ENCODE peak calls at places on chromosomes 12 and 14, in ten cellular contexts. K is PC-3, V is GM23338, P is aorta, B is lung, E is thoracic aorta, D is ovary, Y is astrocyte, L is colonic mucosa, Q is A549. Z is an unnamed sample.

GRCh38 chr12:89101440-89101839 is 250.9 kb downstream of the DUSP6 start:
- DNase-seq in K (no peak), V (no peak), P (no peak), B (no peak), E (no peak), D (no peak), Y (no peak), L (no peak), Q (no peak), Z (no peak)

GRCh38 chr14:31435276-31435675 is 14.9 kb upstream of the HEATR5A start:
- DNase-seq in K (no peak), V (no peak), P (no peak), B (no peak), E (no peak), D (no peak), Y (peak), L (no peak), Q (no peak), Z (no peak)

GRCh38 chr14:65604535-65604934 is 192.0 kb downstream of the FUT8 start:
- DNase-seq in K (no peak), V (no peak), P (no peak), B (no peak), E (no peak), D (no peak), Y (no peak), L (no peak), Q (no peak), Z (no peak)

GRCh38 chr12:4037747-4038312 is 164.6 kb upstream of the PARP11 start:
- DNase-seq in K (peak), V (peak), P (no peak), B (peak), E (no peak), D (peak), Y (no peak), L (peak), Q (peak), Z (peak)

GRCh38 chr12:101666017-101666728 is 31.3 kb upstream of the CHPT1 start:
- DNase-seq in K (no peak), V (no peak), P (no peak), B (no peak), E (no peak), D (no peak), Y (no peak), L (no peak), Q (no peak), Z (no peak)

GRCh38 chr12:106106892-106107291 is 31.9 kb downstream of the NUAK1 start:
- DNase-seq in K (peak), V (peak), P (no peak), B (no peak), E (no peak), D (no peak), Y (peak), L (peak), Q (no peak), Z (no peak)

GRCh38 chr12:46553911-46554310 is 181.3 kb upstream of the SLC38A2 start:
- DNase-seq in K (peak), V (no peak), P (no peak), B (no peak), E (no peak), D (no peak), Y (peak), L (no peak), Q (no peak), Z (no peak)

GRCh38 chr12:121719926-121720414 is 7.4 kb downstream of the TMEM120B start:
- DNase-seq in K (peak), V (no peak), P (no peak), B (no peak), E (no peak), D (no peak), Y (peak), L (no peak), Q (no peak), Z (no peak)

GRCh38 chr12:101954681-101955080 is 77.3 kb downstream of the DRAM1 start:
- DNase-seq in K (no peak), V (no peak), P (no peak), B (no peak), E (no peak), D (no peak), Y (no peak), L (no peak), Q (no peak), Z (no peak)

GRCh38 chr14:22870811-22871199 is 735 bp upstream of the LRP10 start:
- DNase-seq in K (no peak), V (no peak), P (no peak), B (no peak), E (no peak), D (no peak), Y (no peak), L (no peak), Q (no peak), Z (no peak)

GRCh38 chr14:69580009-69580577 is 5.4 kb upstream of the CCDC177 start:
- DNase-seq in K (peak), V (peak), P (no peak), B (no peak), E (no peak), D (no peak), Y (peak), L (no peak), Q (peak), Z (peak)

GRCh38 chr12:20366776-20367409 is 1.4 kb upstream of the PDE3A start:
- DNase-seq in K (no peak), V (no peak), P (no peak), B (no peak), E (no peak), D (no peak), Y (no peak), L (no peak), Q (no peak), Z (no peak)

GRCh38 chr12:38771871-38772270 is 133.5 kb downstream of the CPNE8 start:
- DNase-seq in K (no peak), V (no peak), P (no peak), B (no peak), E (no peak), D (no peak), Y (no peak), L (no peak), Q (no peak), Z (no peak)

DNA sequence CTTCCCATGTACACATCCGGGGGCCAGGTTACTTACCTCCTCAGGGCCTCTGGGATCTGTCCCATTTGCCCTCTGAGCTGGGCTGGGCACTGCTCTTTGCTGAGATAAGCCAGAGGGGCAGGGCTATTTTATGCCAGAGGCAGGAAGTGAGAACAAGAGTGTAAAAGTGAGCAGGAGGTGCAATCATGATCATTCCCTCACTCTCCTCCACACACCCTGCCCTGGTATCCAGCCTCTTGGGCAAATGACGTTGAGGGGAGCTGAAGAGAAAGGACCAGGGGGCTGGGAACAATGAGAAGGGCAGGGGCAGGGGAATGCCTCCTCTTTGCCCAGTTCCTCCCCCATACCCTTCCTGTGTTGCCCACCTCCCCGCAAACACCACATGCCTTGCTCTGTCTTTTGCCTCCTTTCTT is 4.2 kb downstream of the LPAR5 start:
- DNase-seq in K (no peak), V (no peak), P (no peak), B (no peak), E (no peak), D (no peak), Y (no peak), L (peak), Q (no peak), Z (peak)
- H3K4me3 ChIP-seq in K (no peak), V (no peak), P (no peak), B (no peak), E (no peak), D (no peak), Y (no peak), L (no peak), Q (no peak), Z (no peak)

DNA sequence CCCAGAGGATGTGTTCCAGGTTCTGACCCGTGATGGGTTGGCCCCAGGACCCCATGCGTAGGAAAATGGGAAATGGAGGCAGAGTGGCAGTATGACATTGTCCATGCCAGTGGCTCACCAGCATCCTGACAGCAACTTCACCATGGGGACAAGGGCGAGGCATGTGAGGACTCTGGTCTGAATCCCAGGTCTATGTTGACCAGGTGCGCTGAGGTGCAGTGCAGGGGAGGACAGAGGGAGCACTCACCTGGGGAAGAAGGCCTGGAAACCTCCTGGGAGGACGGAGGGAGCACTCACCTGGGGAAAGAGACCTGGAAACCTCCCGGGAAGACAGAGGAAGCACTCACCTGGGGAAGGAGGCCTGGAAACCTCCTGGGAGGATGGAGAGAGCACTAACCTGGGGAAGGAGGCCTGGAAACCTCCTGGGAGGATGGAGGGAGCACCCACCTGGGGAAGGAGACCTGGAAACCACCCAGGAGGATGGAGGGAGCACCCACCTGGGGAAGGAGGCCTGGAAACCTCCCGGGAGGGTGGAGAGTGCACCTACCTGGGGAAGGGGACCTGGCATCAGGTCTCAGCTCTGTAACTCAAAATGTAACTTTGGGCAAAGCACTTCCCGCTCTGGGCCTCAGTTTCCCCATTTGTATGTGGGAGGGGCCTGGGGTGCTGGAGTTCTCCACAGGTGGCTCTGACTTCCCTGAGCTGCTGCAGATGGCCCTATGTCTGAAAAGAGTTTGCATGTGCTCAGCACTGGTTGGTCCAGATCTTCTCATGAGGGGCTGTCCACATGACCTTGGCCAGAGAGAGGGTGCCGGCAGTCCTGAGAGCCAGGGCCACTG is 6.9 kb upstream of the CACNA2D4 start:
- DNase-seq in K (no peak), V (no peak), P (peak), B (peak), E (no peak), D (no peak), Y (no peak), L (peak), Q (no peak), Z (no peak)
- H3K27ac ChIP-seq in K (no peak), V (no peak), P (no peak), B (no peak), E (no peak), D (no peak), Y (no peak), L (no peak), Q (no peak), Z (no peak)

DNA sequence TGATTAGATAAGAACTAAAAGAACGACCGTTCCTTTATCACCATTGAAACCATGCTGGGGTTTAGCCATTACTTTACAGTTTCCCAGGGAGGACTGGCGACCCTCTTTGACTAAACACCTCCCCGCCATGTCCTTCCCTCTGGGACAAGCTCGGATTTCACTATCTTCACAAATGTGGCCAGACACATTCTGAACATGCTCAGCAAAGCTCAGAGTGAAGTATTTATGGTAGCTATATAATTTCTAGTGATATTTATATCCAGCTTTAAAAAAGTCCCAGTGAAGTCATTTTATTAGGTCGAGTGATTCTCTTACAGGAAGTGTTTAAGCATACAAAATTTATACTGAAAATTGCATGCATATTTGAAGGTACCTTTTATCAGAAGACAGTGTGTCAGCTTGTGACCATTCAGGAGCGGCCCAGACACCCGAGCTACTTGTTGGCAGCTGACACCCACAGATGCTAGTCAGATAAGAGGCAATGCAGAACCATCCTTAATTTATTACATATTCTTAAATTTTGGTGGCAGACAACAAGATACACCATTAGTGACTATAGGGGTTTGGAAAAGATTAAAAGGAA is 36.8 kb downstream of the NIN start:
- DNase-seq in K (no peak), V (no peak), P (no peak), B (no peak), E (no peak), D (no peak), Y (no peak), L (no peak), Q (no peak), Z (no peak)
- H3K4me3 ChIP-seq in K (no peak), V (no peak), P (no peak), B (no peak), E (no peak), D (no peak), Y (no peak), L (no peak), Q (no peak), Z (no peak)

GRCh38 chr12:57729321-57729844 is 9.2 kb downstream of the AGAP2 start:
- DNase-seq in K (no peak), V (no peak), P (no peak), B (no peak), E (no peak), D (peak), Y (no peak), L (no peak), Q (no peak), Z (no peak)
- H3K27ac ChIP-seq in K (no peak), V (no peak), P (no peak), B (no peak), E (no peak), D (no peak), Y (no peak), L (no peak), Q (no peak), Z (no peak)

GRCh38 chr14:101965145-101965531 is 765 bp downstream of the DYNC1H1 start:
- DNase-seq in K (peak), V (peak), P (peak), B (peak), E (no peak), D (peak), Y (no peak), L (peak), Q (no peak), Z (peak)

GRCh38 chr14:101962503-101962874 is 1.9 kb upstream of the DYNC1H1 start:
- DNase-seq in K (peak), V (no peak), P (no peak), B (peak), E (no peak), D (no peak), Y (peak), L (peak), Q (peak), Z (peak)

GRCh38 chr14:101963052-101963451 is 1.3 kb upstream of the DYNC1H1 start:
- DNase-seq in K (no peak), V (no peak), P (no peak), B (no peak), E (no peak), D (no peak), Y (no peak), L (no peak), Q (no peak), Z (no peak)

GRCh38 chr14:101964297-101965144 is at the start of gene DYNC1H1:
- DNase-seq in K (peak), V (peak), P (peak), B (peak), E (peak), D (peak), Y (peak), L (peak), Q (peak), Z (peak)

DNA sequence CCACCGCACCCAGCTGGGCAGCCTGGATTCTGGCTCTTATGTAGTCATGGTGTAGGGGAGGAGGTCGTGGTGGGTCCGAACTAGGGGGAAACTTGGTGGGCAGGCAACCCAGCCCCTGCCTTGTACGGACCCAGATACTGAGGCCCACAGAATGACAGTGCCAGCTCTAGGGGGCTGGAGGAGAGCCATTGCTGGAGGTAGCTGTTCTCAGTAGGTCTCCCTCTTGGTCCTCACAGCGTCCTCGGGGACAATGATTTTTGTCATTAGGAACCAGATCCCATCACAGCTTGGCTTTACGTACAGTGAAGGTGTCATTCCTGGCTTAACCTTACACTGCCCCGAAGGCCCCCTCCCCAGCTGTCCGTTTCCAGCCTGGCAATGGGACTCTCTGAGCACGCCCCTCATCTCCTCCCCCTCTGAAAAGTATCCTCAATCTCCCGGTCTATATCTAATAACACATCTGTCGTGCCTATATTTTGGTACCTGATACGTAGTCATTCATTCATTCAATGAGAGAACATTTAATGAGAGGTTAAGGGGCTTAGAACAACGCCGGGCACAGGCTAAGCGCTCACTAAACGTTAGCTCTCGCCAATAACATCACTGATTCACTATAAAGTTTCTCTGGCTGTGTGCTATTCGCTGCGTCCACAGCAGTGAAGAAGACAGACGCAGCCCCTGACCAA is 619 bp upstream of the DYNC1H1 start:
- DNase-seq in K (no peak), V (no peak), P (no peak), B (no peak), E (no peak), D (peak), Y (no peak), L (no peak), Q (no peak), Z (no peak)
- H3K4me3 ChIP-seq in K (peak), V (peak), P (no peak), B (no peak), E (peak), D (no peak), Y (peak), L (no peak), Q (no peak), Z (no peak)

GRCh38 chr14:39859314-39859713 is 427.1 kb upstream of the FBXO33 start:
- DNase-seq in K (no peak), V (no peak), P (no peak), B (no peak), E (no peak), D (no peak), Y (no peak), L (no peak), Q (no peak), Z (peak)
- H3K27ac ChIP-seq in K (no peak), V (no peak), P (no peak), B (no peak), E (no peak), D (no peak), Y (no peak), L (no peak), Q (no peak), Z (no peak)

GRCh38 chr12:125185311-125185739 is 120.1 kb downstream of the AACS start:
- DNase-seq in K (no peak), V (peak), P (no peak), B (no peak), E (no peak), D (peak), Y (no peak), L (no peak), Q (no peak), Z (no peak)
- H3K4me3 ChIP-seq in K (no peak), V (peak), P (no peak), B (no peak), E (peak), D (no peak), Y (peak), L (no peak), Q (peak), Z (no peak)

DNA sequence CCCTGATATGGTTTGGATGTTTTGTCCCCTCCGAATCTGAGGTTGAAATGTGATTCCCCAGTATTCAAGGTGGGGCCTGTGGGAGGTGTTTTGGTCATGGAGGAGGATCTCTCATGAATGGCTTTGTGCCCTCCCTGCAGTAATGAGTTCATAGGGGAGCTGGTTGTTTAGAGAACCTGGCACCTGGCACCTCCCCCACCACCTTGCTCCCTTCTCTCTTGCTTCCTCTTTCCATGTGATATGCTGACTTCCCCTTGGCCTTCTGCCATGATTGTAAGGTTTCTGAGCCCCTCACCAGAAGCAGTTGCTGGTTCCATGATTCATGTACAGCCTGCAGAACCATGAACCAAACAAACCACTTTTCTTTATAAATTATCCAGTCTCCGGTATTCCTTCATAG is 32.6 kb downstream of the CD163L1 start:
- DNase-seq in K (no peak), V (peak), P (no peak), B (no peak), E (no peak), D (no peak), Y (no peak), L (no peak), Q (no peak), Z (no peak)
- H3K27ac ChIP-seq in K (no peak), V (no peak), P (no peak), B (no peak), E (no peak), D (no peak), Y (no peak), L (no peak), Q (no peak), Z (no peak)